ENCODE peak calls at places on chromosomes 2 and 18, in five cellular contexts. One of them, this sample, is unnamed.

GRCh38 chr2:86078801-86079545 is 26.7 kb downstream of the POLR1A start:
- DNase-seq in K562: peak; percentile 32
- DNase-seq in SK-N-SH: peak; percentile 31
- DNase-seq in GM12878: no peak
- DNase-seq in HepG2: no peak
- DNase-seq in this sample: no peak

GRCh38 chr2:8391126-8391525 is 290.7 kb upstream of the ID2 start:
- DNase-seq in GM12878: no peak
- DNase-seq in K562: no peak
- DNase-seq in HepG2: no peak
- DNase-seq in SK-N-SH: no peak
- DNase-seq in this sample: no peak

GRCh38 chr2:187942876-187943275 is 348.8 kb upstream of the GULP1 start:
- DNase-seq in SK-N-SH: no peak
- DNase-seq in K562: no peak
- DNase-seq in HepG2: no peak
- DNase-seq in GM12878: no peak
- DNase-seq in this sample: no peak

GRCh38 chr2:181680055-181680936 is at the start of gene NEUROD1:
- DNase-seq in HepG2: no peak
- DNase-seq in K562: no peak
- DNase-seq in GM12878: no peak
- DNase-seq in SK-N-SH: peak; percentile 91
- DNase-seq in this sample: peak; percentile 78

GRCh38 chr2:239344857-239345216 is 56.0 kb downstream of the HDAC4 start:
- DNase-seq in HepG2: no peak
- DNase-seq in GM12878: no peak
- DNase-seq in K562: no peak
- DNase-seq in SK-N-SH: no peak
- DNase-seq in this sample: no peak

GRCh38 chr18:46660955-46661749 is 4.1 kb upstream of the LOXHD1 start:
- DNase-seq in GM12878: no peak
- DNase-seq in SK-N-SH: peak; percentile 48
- DNase-seq in HepG2: peak; percentile 4
- DNase-seq in K562: no peak
- DNase-seq in this sample: no peak

GRCh38 chr2:8657423-8658062 is 24.3 kb upstream of the ID2 start:
- DNase-seq in SK-N-SH: no peak
- DNase-seq in GM12878: no peak
- DNase-seq in K562: no peak
- DNase-seq in HepG2: no peak
- DNase-seq in this sample: no peak

GRCh38 chr18:1053654-1054315 is 149.1 kb downstream of the ADCYAP1 start:
- DNase-seq in SK-N-SH: no peak
- DNase-seq in HepG2: no peak
- DNase-seq in K562: peak; percentile 33
- DNase-seq in GM12878: no peak
- DNase-seq in this sample: no peak

GRCh38 chr2:85540131-85540587 is 1.2 kb downstream of the MAT2A start:
- DNase-seq in GM12878: no peak
- DNase-seq in SK-N-SH: no peak
- DNase-seq in K562: peak; percentile 45
- DNase-seq in HepG2: no peak
- DNase-seq in this sample: no peak

GRCh38 chr2:155377178-155377780 is 678.8 kb downstream of the KCNJ3 start:
- DNase-seq in SK-N-SH: no peak
- DNase-seq in K562: peak; percentile 25
- DNase-seq in GM12878: no peak
- DNase-seq in HepG2: peak; percentile 7
- DNase-seq in this sample: no peak

GRCh38 chr2:105428387-105429018 is 29.7 kb upstream of the FHL2 start:
- DNase-seq in K562: no peak
- DNase-seq in GM12878: no peak
- DNase-seq in HepG2: no peak
- DNase-seq in SK-N-SH: no peak
- DNase-seq in this sample: no peak

GRCh38 chr2:163852616-163853015 is 116.8 kb upstream of the FIGN start:
- DNase-seq in SK-N-SH: no peak
- DNase-seq in GM12878: no peak
- DNase-seq in HepG2: no peak
- DNase-seq in K562: no peak
- DNase-seq in this sample: no peak

GRCh38 chr18:76449110-76449453 is 46.0 kb downstream of the ZNF516 start:
- DNase-seq in GM12878: no peak
- DNase-seq in HepG2: no peak
- DNase-seq in SK-N-SH: no peak
- DNase-seq in K562: no peak
- DNase-seq in this sample: no peak

GRCh38 chr2:16554184-16554583 is 111.5 kb downstream of the CYRIA start:
- DNase-seq in HepG2: no peak
- DNase-seq in K562: no peak
- DNase-seq in SK-N-SH: no peak
- DNase-seq in GM12878: no peak
- DNase-seq in this sample: no peak

GRCh38 chr2:226031962-226032441 is 632.5 kb downstream of the NYAP2 start:
- DNase-seq in SK-N-SH: peak; percentile 1
- DNase-seq in HepG2: peak; percentile 50
- DNase-seq in GM12878: no peak
- DNase-seq in K562: no peak
- DNase-seq in this sample: no peak

GRCh38 chr2:66440011-66440542 is 5.2 kb downstream of the MEIS1 start:
- DNase-seq in SK-N-SH: no peak
- DNase-seq in K562: no peak
- DNase-seq in GM12878: no peak
- DNase-seq in HepG2: no peak
- DNase-seq in this sample: no peak

GRCh38 chr18:39448942-39449341 is 1883.3 kb upstream of the CELF4 start:
- DNase-seq in K562: no peak
- DNase-seq in HepG2: no peak
- DNase-seq in GM12878: no peak
- DNase-seq in SK-N-SH: no peak
- DNase-seq in this sample: no peak

GRCh38 chr18:79695269-79695668 is 15.7 kb downstream of the CTDP1 start:
- DNase-seq in K562: no peak
- DNase-seq in SK-N-SH: no peak
- DNase-seq in GM12878: no peak
- DNase-seq in HepG2: no peak
- DNase-seq in this sample: no peak

GRCh38 chr2:219297766-219298456 is 11.3 kb downstream of the PTPRN start:
- DNase-seq in GM12878: no peak
- DNase-seq in SK-N-SH: no peak
- DNase-seq in K562: no peak
- DNase-seq in HepG2: no peak
- DNase-seq in this sample: no peak

GRCh38 chr2:171083426-171083825 is 77.3 kb downstream of the TLK1 start:
- DNase-seq in SK-N-SH: no peak
- DNase-seq in HepG2: no peak
- DNase-seq in GM12878: no peak
- DNase-seq in K562: no peak
- DNase-seq in this sample: no peak

GRCh38 chr2:162318280-162319222 is at the start of gene IFIH1:
- DNase-seq in SK-N-SH: peak; percentile 44
- DNase-seq in HepG2: peak; percentile 91
- DNase-seq in K562: peak; percentile 71
- DNase-seq in GM12878: peak; percentile 94
- DNase-seq in this sample: peak; percentile 71

GRCh38 chr2:99970292-99970868 is 172.0 kb downstream of the AFF3 start:
- DNase-seq in GM12878: no peak
- DNase-seq in K562: no peak
- DNase-seq in SK-N-SH: no peak
- DNase-seq in HepG2: no peak
- DNase-seq in this sample: no peak

GRCh38 chr2:57759822-57760300 is 286.7 kb upstream of the VRK2 start:
- DNase-seq in GM12878: peak; percentile 48
- DNase-seq in SK-N-SH: peak; percentile 76
- DNase-seq in K562: peak; percentile 83
- DNase-seq in HepG2: peak; percentile 63
- DNase-seq in this sample: peak; percentile 99
- H2AFZ ChIP-seq in GM12878: peak overlapping the region; percentile 94
- H2AFZ ChIP-seq in SK-N-SH: peak overlapping the region; percentile 72
- H2AFZ ChIP-seq in K562: peak overlapping the region; percentile 87
- H2AFZ ChIP-seq in HepG2: peak overlapping the region; percentile 77
- H2AFZ ChIP-seq in this sample: peak overlapping the region; percentile 96

DNA sequence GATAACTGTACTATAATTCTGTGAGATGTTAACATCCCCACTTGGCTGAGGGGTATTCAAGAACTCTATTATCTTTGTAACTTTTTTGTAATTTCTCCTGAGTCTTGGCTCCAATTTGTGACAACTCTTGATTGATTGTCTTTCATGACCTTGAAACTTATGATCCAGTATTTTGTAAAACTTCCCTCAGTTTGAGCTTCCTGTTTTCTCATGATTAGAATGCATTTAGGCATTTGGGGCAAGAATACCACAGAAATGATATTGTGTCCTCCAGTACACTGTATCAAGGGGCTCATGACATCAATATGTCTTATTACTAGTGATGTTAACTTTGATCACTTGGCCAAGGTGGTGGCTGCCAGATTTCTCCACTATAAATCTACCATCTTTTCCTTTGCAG is 37.4 kb downstream of the PNO1 start:
- DNase-seq in HepG2: no peak
- DNase-seq in K562: peak; percentile 30
- DNase-seq in SK-N-SH: no peak
- DNase-seq in GM12878: no peak
- DNase-seq in this sample: no peak
- TF ChIP-seq TAF1 in HepG2: no peak
- TF ChIP-seq TAF1 in K562: no peak
- TF ChIP-seq TAF1 in SK-N-SH: no peak
- TF ChIP-seq TAF1 in GM12878: no peak
- TF ChIP-seq TAF1 in this sample: no peak

DNA sequence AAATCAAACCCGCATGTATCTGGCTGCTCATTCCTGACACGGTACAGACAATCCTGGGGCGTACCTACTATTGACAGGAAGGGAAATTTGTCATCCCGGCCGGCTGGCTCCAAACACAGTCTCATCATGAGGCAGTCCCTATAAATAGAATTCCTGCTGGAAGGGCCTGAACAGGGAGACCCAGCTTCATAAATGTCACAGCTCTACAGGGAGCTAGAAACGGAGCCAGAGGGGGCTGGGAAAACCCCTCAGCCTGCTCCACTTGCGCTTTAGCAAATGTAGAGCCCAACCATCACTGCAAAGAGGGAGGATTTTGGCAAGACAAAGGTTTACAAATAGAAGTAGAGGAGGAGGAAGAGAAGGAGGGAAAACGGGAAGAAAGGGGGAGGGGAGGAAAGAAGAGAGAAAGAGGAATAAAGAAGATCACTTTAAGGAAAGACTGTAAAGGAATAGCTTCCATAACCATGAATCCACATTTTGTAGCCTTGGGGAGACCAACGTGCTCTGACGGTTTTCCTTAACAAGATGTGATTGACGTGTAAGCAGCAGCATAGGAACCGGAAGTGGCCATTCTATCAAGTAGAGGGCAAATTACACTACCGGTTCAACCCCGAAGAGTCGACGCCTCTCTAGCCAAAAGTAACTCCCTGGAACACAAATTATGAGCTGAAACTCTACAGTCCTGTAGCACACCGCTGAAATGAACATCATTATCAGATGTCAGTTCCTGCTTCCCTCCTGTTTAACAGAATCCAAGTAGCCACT is 56.8 kb upstream of the TTN start:
- DNase-seq in K562: no peak
- DNase-seq in HepG2: no peak
- DNase-seq in SK-N-SH: no peak
- DNase-seq in GM12878: no peak
- DNase-seq in this sample: no peak
- H2AFZ ChIP-seq in K562: no peak overlapping the region
- H2AFZ ChIP-seq in HepG2: no peak overlapping the region
- H2AFZ ChIP-seq in SK-N-SH: peak overlapping the region; percentile 91
- H2AFZ ChIP-seq in GM12878: no peak overlapping the region
- H2AFZ ChIP-seq in this sample: peak overlapping the region; percentile 86

GRCh38 chr2:73089270-73090030 is 17.9 kb upstream of the SFXN5 start:
- DNase-seq in GM12878: no peak
- DNase-seq in SK-N-SH: no peak
- DNase-seq in HepG2: peak; percentile 70
- DNase-seq in K562: no peak
- DNase-seq in this sample: no peak
- TF ChIP-seq TAF1 in GM12878: no peak
- TF ChIP-seq TAF1 in SK-N-SH: no peak
- TF ChIP-seq TAF1 in HepG2: no peak
- TF ChIP-seq TAF1 in K562: no peak
- TF ChIP-seq TAF1 in this sample: no peak

GRCh38 chr2:34806891-34807290 is 1207.8 kb upstream of the FAM98A start:
- DNase-seq in SK-N-SH: no peak
- DNase-seq in K562: no peak
- DNase-seq in HepG2: no peak
- DNase-seq in GM12878: no peak
- DNase-seq in this sample: no peak
- H2AFZ ChIP-seq in SK-N-SH: no peak overlapping the region
- H2AFZ ChIP-seq in K562: no peak overlapping the region
- H2AFZ ChIP-seq in HepG2: no peak overlapping the region
- H2AFZ ChIP-seq in GM12878: no peak overlapping the region
- H2AFZ ChIP-seq in this sample: no peak overlapping the region

GRCh38 chr2:65067806-65068553 is 11.8 kb downstream of the CEP68 start:
- DNase-seq in HepG2: no peak
- DNase-seq in SK-N-SH: no peak
- DNase-seq in K562: no peak
- DNase-seq in GM12878: no peak
- DNase-seq in this sample: no peak
- TF ChIP-seq TAF1 in HepG2: no peak
- TF ChIP-seq TAF1 in SK-N-SH: no peak
- TF ChIP-seq TAF1 in K562: no peak
- TF ChIP-seq TAF1 in GM12878: no peak
- TF ChIP-seq TAF1 in this sample: no peak

DNA sequence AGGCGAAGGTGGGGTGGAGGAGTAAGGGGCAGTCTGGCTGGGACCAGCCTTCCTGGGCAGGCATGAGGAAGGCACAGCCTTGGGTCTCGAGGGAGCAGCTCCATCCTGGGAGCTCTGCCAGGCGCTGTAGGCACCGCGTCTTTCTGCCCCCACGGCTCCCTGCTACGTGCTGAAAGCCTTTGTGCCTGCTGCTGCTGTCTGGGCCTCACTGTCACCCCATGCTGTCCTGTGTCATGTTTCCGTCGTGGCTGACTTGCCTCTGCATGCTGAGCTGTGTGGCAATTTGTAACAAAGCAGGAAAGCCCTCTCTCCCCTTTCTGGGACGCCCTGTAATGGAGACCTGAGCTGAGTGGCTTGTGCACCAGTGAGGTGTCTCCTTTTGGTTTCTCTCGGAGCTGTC is 152.5 kb downstream of the TSN start:
- DNase-seq in HepG2: no peak
- DNase-seq in GM12878: no peak
- DNase-seq in K562: no peak
- DNase-seq in SK-N-SH: no peak
- DNase-seq in this sample: no peak
- H2AFZ ChIP-seq in HepG2: no peak overlapping the region
- H2AFZ ChIP-seq in GM12878: no peak overlapping the region
- H2AFZ ChIP-seq in K562: no peak overlapping the region
- H2AFZ ChIP-seq in SK-N-SH: no peak overlapping the region
- H2AFZ ChIP-seq in this sample: peak overlapping the region; percentile 84

This sample was measured in H1.